ENCODE peak calls at places on chromosomes 11 and 22, in four cellular contexts. O is upper lobe of right lung, X is IMR-90, K is fibroblast of lung. Q is an unnamed sample.

GRCh38 chr11:67663515-67664212 is 10.8 kb downstream of the ALDH3B2 start:
- DNase-seq in O (peak), X (no peak), K (no peak), Q (no peak)

GRCh38 chr11:40597546-40598113 is 861.8 kb downstream of the LRRC4C start:
- DNase-seq in X (no peak), K (no peak), O (no peak), Q (no peak)

GRCh38 chr11:112563808-112564207 is 303.1 kb upstream of the PLET1 start:
- DNase-seq in X (no peak), K (no peak), O (no peak), Q (no peak)

GRCh38 chr11:43830928-43831440 is 49.6 kb upstream of the ALKBH3 start:
- DNase-seq in X (peak), O (no peak), K (peak), Q (no peak)

GRCh38 chr22:48746789-48747425 is 1080.8 kb downstream of the BRD1 start:
- DNase-seq in K (no peak), O (no peak), X (no peak), Q (peak)

GRCh38 chr11:82858556-82859091 is 41.6 kb downstream of the PRCP start:
- DNase-seq in X (peak), K (peak), O (no peak), Q (no peak)

GRCh38 chr11:9643751-9644150 is 20.1 kb upstream of the SWAP70 start:
- DNase-seq in X (no peak), K (no peak), O (no peak), Q (no peak)

GRCh38 chr11:27183672-27184457 is 143.2 kb downstream of the BBOX1 start:
- DNase-seq in X (peak), O (no peak), K (peak), Q (no peak)

GRCh38 chr22:45426387-45426786 is 12.9 kb downstream of the RIBC2 start:
- DNase-seq in O (peak), X (no peak), K (no peak), Q (peak)

GRCh38 chr11:125182522-125182921 is 18.0 kb downstream of the PKNOX2 start:
- DNase-seq in K (no peak), X (no peak), O (no peak), Q (no peak)

GRCh38 chr11:10786451-10786850 is 22.3 kb downstream of the EIF4G2 start:
- DNase-seq in X (no peak), K (no peak), O (no peak), Q (no peak)

GRCh38 chr11:74634537-74634936 is 42.2 kb downstream of the POLD3 start:
- DNase-seq in X (peak), O (no peak), K (peak), Q (no peak)

GRCh38 chr11:47387944-47388696 is 9.8 kb upstream of the SPI1 start:
- DNase-seq in K (no peak), X (no peak), O (peak), Q (no peak)

GRCh38 chr22:42820075-42820763 is 36.9 kb downstream of the ARFGAP3 start:
- DNase-seq in O (no peak), X (peak), K (peak), Q (no peak)

GRCh38 chr11:70517203-70517602 is 118.9 kb downstream of the CTTN start:
- DNase-seq in K (no peak), X (no peak), O (no peak), Q (no peak)

GRCh38 chr11:69551963-69552362 is 70.5 kb downstream of the LINC01488 start:
- DNase-seq in X (no peak), O (peak), K (no peak), Q (no peak)

GRCh38 chr11:6646040-6646439 is 9.6 kb downstream of the DCHS1 start:
- DNase-seq in X (peak), K (peak), O (no peak), Q (peak)

GRCh38 chr11:10954184-10954583 is 96.3 kb upstream of the ZBED5 start:
- DNase-seq in K (no peak), X (no peak), O (no peak), Q (no peak)

GRCh38 chr11:44950036-44950624 is 553 bp downstream of the TP53I11 start:
- DNase-seq in X (no peak), O (peak), K (no peak), Q (no peak)

GRCh38 chr11:34314176-34314575 is 43.6 kb downstream of the ABTB2 start:
- DNase-seq in O (no peak), X (no peak), K (no peak), Q (no peak)

GRCh38 chr11:8702598-8702915 is 20.0 kb downstream of the RPL27A start:
- DNase-seq in X (no peak), K (no peak), O (no peak), Q (no peak)

GRCh38 chr11:56950510-56950909 is 38.2 kb upstream of the OR5AK2 start:
- DNase-seq in O (no peak), K (no peak), X (no peak), Q (no peak)

GRCh38 chr11:93743316-93743715 is 1.8 kb downstream of the C11orf54 start:
- DNase-seq in O (no peak), X (no peak), K (no peak), Q (peak)

GRCh38 chr11:126210871-126211235 is 597 bp downstream of the RPUSD4 start:
- DNase-seq in K (peak), O (no peak), X (no peak), Q (no peak)

GRCh38 chr11:330694-331314 is 10.1 kb upstream of the IFITM3 start:
- DNase-seq in K (no peak), O (peak), X (no peak), Q (peak)

GRCh38 chr22:43823911-43824665 is 12.0 kb upstream of the EFCAB6 start:
- DNase-seq in X (no peak), O (peak), K (no peak), Q (peak)

GRCh38 chr11:131737357-131737756 is 366.9 kb downstream of the NTM start:
- DNase-seq in K (no peak), X (no peak), O (no peak), Q (no peak)

GRCh38 chr22:16959345-16959930 is 48.6 kb downstream of the GAB4 start:
- DNase-seq in K (no peak), O (no peak), X (no peak), Q (peak)

GRCh38 chr22:42304021-42304790 is 33.8 kb upstream of the TCF20 start:
- DNase-seq in K (no peak), O (no peak), X (no peak), Q (no peak)

GRCh38 chr11:77141034-77141433 is 13.0 kb downstream of the MYO7A start:
- DNase-seq in X (peak), K (peak), O (no peak), Q (no peak)

GRCh38 chr22:37228106-37229011 is 15.7 kb downstream of the RAC2 start:
- DNase-seq in K (peak), O (no peak), X (peak), Q (peak)

GRCh38 chr11:103085758-103086365 is 6.1 kb downstream of the DCUN1D5 start:
- DNase-seq in K (peak), X (peak), O (no peak), Q (no peak)

GRCh38 chr11:118243993-118244762 is 8.0 kb downstream of the MPZL3 start:
- DNase-seq in O (no peak), K (no peak), X (no peak), Q (no peak)

GRCh38 chr11:18575361-18575760 is 13.2 kb downstream of the UEVLD start:
- DNase-seq in X (no peak), O (no peak), K (no peak), Q (no peak)

GRCh38 chr11:69265911-69266510 is 27.9 kb upstream of the MYEOV start:
- DNase-seq in X (no peak), K (no peak), O (peak), Q (peak)

GRCh38 chr11:34492806-34493414 is 20.7 kb downstream of the ELF5 start:
- DNase-seq in X (peak), K (peak), O (no peak), Q (no peak)

GRCh38 chr22:23769321-23769965 is 1.7 kb upstream of the CHCHD10 start:
- DNase-seq in X (no peak), K (no peak), O (no peak), Q (no peak)

GRCh38 chr22:23774922-23775436 is 2.3 kb downstream of the MMP11 start:
- DNase-seq in O (no peak), K (peak), X (peak), Q (no peak)

GRCh38 chr22:23774114-23774921 is 1.7 kb downstream of the MMP11 start:
- DNase-seq in K (no peak), X (no peak), O (no peak), Q (no peak)

GRCh38 chr22:23773247-23774113 is 831 bp downstream of the MMP11 start:
- DNase-seq in K (no peak), O (no peak), X (no peak), Q (no peak)

GRCh38 chr22:23772315-23773246 is at the start of gene MMP11:
- DNase-seq in X (no peak), K (peak), O (peak), Q (peak)
- H3K27ac ChIP-seq in X (peak), K (no peak), O (no peak), Q (no peak)

GRCh38 chr11:78809931-78810481 is 235.3 kb upstream of the NARS2 start:
- DNase-seq in O (no peak), X (peak), K (no peak), Q (no peak)
- H3K27ac ChIP-seq in O (peak), X (peak), K (peak), Q (no peak)

GRCh38 chr11:66237867-66238266 is 30.6 kb upstream of the RAB1B start:
- DNase-seq in O (no peak), X (no peak), K (no peak), Q (no peak)

GRCh38 chr11:66238786-66239413 is 29.5 kb upstream of the RAB1B start:
- DNase-seq in O (no peak), K (no peak), X (no peak), Q (no peak)

GRCh38 chr11:66242085-66242765 is 26.2 kb upstream of the RAB1B start:
- DNase-seq in O (no peak), X (no peak), K (no peak), Q (no peak)

GRCh38 chr11:66239998-66240780 is 28.2 kb upstream of the RAB1B start:
- DNase-seq in O (no peak), K (no peak), X (no peak), Q (no peak)

GRCh38 chr11:66240781-66241136 is 27.7 kb upstream of the RAB1B start:
- DNase-seq in K (no peak), X (no peak), O (no peak), Q (no peak)
- H3K27ac ChIP-seq in K (no peak), X (no peak), O (no peak), Q (no peak)

GRCh38 chr11:63553759-63554158 is 9.4 kb downstream of the PLAAT2 start:
- DNase-seq in O (no peak), X (no peak), K (peak), Q (no peak)
- H3K27ac ChIP-seq in O (peak), X (no peak), K (no peak), Q (no peak)

GRCh38 chr11:3008746-3009336 is 16.7 kb upstream of the NAP1L4 start:
- DNase-seq in K (no peak), X (no peak), O (peak), Q (no peak)

GRCh38 chr11:3004481-3004880 is 12.4 kb upstream of the NAP1L4 start:
- DNase-seq in K (no peak), X (no peak), O (peak), Q (no peak)

GRCh38 chr11:3009481-3009880 is 17.4 kb upstream of the NAP1L4 start:
- DNase-seq in X (no peak), O (peak), K (no peak), Q (no peak)

GRCh38 chr11:3007404-3008010 is 15.4 kb upstream of the NAP1L4 start:
- DNase-seq in K (no peak), X (no peak), O (peak), Q (no peak)

GRCh38 chr11:3006505-3007260 is 14.6 kb upstream of the NAP1L4 start:
- DNase-seq in K (no peak), O (peak), X (no peak), Q (no peak)
- H3K27ac ChIP-seq in K (no peak), O (peak), X (no peak), Q (no peak)

GRCh38 chr11:133782116-133782725 is 63.1 kb downstream of the SPATA19 start:
- DNase-seq in O (no peak), X (no peak), K (no peak), Q (peak)
- H3K27ac ChIP-seq in O (no peak), X (no peak), K (no peak), Q (no peak)

DNA sequence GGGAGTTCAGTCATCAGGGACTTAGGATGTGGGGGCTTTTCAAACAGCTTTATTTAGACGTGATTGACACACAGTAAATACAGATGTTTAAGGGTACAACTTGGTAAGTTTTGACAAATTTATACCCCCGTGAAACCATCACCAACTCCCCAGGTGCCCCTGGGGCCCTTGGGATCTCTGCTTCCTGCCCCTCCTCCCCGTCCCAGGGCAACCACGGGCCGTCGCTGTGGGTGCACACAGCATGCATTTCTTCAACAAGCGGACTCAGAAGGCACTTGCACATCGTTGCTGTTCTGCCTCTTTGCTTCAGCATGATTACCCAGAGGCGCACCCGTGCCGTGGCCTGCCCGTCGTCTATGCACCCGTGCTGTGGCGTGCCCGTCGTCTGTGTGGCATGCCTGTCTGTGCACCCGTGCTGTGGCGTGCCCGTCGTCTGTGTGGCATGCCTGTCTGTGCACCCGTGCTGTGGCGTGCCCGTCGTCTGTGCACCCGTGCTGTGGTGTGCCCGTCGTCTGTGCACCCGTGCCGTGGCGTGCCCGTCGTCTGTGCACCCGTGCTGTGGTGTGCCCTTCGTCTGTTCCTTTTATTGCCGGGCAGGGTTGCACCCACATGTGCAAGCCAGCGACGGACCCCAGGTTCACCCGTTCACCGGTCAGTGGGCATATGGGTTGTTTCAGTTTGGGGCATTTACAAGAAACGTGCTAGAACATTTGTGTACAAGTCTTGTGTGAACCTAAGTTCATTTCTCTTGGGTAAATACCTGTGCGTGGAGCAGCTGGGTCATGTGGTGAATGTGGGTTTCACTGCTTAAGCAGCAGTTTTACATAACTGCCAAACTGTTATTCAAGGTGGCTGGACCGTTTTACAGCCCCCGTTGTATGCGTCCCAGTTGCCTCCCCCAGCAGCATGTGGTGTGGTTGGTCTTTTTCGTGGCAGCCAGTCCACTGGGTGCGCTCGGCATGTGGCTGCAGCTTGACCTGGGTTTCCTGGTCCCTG is 8.3 kb downstream of the CD81 start:
- DNase-seq in X (no peak), K (no peak), O (no peak), Q (peak)
- H3K27ac ChIP-seq in X (no peak), K (no peak), O (peak), Q (peak)

DNA sequence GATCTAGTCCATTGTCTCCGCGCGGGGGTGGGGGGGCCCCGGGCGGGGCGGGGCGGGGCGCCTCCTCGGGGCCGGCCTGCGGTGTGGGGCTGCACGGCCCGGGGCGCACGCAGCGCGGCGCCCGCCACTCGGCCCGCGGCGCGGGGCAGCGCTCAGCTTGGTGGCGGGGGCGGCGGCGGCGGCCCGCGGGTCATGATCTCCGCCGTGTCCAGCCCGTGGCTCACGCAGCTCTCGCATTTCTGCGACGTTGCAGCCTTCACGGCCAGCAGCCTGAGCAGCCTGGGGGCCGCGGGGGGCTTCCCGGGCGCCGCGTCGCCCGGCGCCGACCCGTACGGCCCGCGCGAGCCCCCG is at the start of gene TBX1:
- DNase-seq in X (no peak), K (no peak), O (no peak), Q (no peak)
- H3K27ac ChIP-seq in X (no peak), K (no peak), O (no peak), Q (no peak)

GRCh38 chr22:22360014-22360413 is 115.4 kb downstream of the VPREB1 start:
- DNase-seq in K (no peak), X (no peak), O (no peak), Q (no peak)

GRCh38 chr22:22358686-22359085 is 114.1 kb downstream of the VPREB1 start:
- DNase-seq in K (no peak), X (no peak), O (no peak), Q (no peak)

GRCh38 chr22:22357024-22357868 is 112.7 kb downstream of the VPREB1 start:
- DNase-seq in X (peak), K (peak), O (peak), Q (peak)

GRCh38 chr22:22359465-22359864 is 114.9 kb downstream of the VPREB1 start:
- DNase-seq in X (no peak), K (no peak), O (no peak), Q (no peak)

DNA sequence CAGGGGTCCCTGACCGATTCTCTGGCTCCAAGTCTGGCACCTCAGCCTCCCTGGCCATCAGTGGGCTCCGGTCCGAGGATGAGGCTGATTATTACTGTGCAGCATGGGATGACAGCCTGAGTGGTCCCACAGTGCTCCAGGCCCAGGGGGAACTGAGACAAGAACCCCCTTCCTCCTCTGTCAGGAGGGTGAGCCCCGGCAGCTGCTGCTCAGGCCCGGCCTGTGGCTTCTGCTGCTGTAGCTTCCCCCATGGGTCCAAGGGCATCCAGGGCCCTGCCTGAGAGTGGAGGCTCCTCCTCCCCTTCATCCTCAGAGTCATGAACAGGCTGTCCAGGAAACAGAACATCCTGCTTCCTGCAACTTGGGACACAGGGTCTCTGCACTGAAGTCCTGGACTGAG is 113.5 kb downstream of the VPREB1 start:
- DNase-seq in O (no peak), X (no peak), K (no peak), Q (no peak)
- H3K27ac ChIP-seq in O (no peak), X (no peak), K (no peak), Q (no peak)

GRCh38 chr11:2219318-2220017 is 47.9 kb upstream of the TH start:
- DNase-seq in X (no peak), K (no peak), O (no peak), Q (no peak)

GRCh38 chr11:2220173-2220771 is 48.7 kb upstream of the TH start:
- DNase-seq in K (no peak), X (no peak), O (no peak), Q (no peak)

GRCh38 chr11:2222479-2222878 is 47.9 kb downstream of the ASCL2 start:
- DNase-seq in K (no peak), O (no peak), X (no peak), Q (no peak)

GRCh38 chr11:2221591-2221990 is 48.8 kb downstream of the ASCL2 start:
- DNase-seq in X (no peak), K (no peak), O (no peak), Q (no peak)

DNA sequence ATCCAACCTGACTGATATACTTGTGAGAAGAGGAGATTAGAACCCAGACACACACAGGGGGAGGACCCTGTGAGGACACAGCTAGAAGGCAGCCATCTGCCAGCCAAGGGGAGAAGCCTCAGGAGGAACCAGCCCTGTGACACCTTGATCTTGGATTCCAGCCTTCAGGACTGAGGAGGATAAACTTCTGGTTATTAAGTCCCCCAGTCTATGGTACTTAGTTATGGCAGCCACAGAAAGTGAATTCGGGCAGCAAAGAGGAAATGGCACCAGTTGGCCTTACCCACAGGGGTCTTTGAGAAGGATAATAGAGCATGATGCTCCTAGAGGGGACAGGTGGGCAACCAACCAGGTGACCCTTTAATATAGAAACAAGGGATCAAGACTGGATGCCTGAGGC is 49.4 kb downstream of the ASCL2 start:
- DNase-seq in K (no peak), X (no peak), O (no peak), Q (no peak)
- H3K27ac ChIP-seq in K (no peak), X (no peak), O (no peak), Q (no peak)